ENCODE peak calls at places on chromosomes 13 and 19, in six cellular contexts. Y, X, L, W, P and J are unnamed samples. For H4K20me1, the result is how much of the 10 kb centered on the place peaks cover.

GRCh38 chr13:110676511-110677204 is 29.3 kb downstream of the CARS2 start:
- DNase-seq in P (no peak), W (no peak), X (no peak), Y (no peak), L (no peak), J (no peak)

GRCh38 chr13:94660695-94661324 is 51.5 kb downstream of the SOX21 start:
- DNase-seq in P (peak), X (no peak), W (peak), L (no peak), Y (peak), J (no peak)

GRCh38 chr13:31372454-31372853 is 172.7 kb downstream of the B3GLCT start:
- DNase-seq in L (no peak), W (no peak), P (no peak), Y (no peak), X (no peak), J (no peak)

GRCh38 chr19:46351241-46352041 is 4.6 kb downstream of the PPP5C start:
- DNase-seq in Y (peak), X (no peak), P (peak), W (no peak), L (no peak), J (peak)

GRCh38 chr19:45676851-45677263 is 8.8 kb downstream of the GIPR start:
- DNase-seq in W (no peak), Y (no peak), P (no peak), X (no peak), L (peak), J (no peak)

GRCh38 chr19:6260376-6260775 is 19.4 kb downstream of the MLLT1 start:
- DNase-seq in P (no peak), X (no peak), L (no peak), W (no peak), Y (no peak), J (no peak)

GRCh38 chr19:46201413-46202310 is 27.9 kb upstream of the IGFL1 start:
- DNase-seq in Y (peak), P (no peak), W (no peak), L (peak), X (no peak), J (no peak)

GRCh38 chr13:42233726-42234125 is 38.2 kb upstream of the AKAP11 start:
- DNase-seq in X (no peak), W (no peak), L (no peak), Y (no peak), P (no peak), J (no peak)

GRCh38 chr13:23578411-23579071 is 8.3 kb downstream of the TNFRSF19 start:
- DNase-seq in L (no peak), W (peak), Y (peak), P (peak), X (peak), J (no peak)

GRCh38 chr13:93708323-93709075 is 481.9 kb downstream of the GPC6 start:
- DNase-seq in Y (peak), W (no peak), L (no peak), X (no peak), P (no peak), J (no peak)

GRCh38 chr19:14473073-14473790 is 1.9 kb downstream of the PTGER1 start:
- DNase-seq in X (peak), P (no peak), W (peak), Y (no peak), L (no peak), J (no peak)

GRCh38 chr13:48496796-48497195 is 36.1 kb downstream of the RCBTB2 start:
- DNase-seq in P (no peak), L (no peak), X (no peak), W (no peak), Y (no peak), J (peak)

GRCh38 chr13:80340643-80341097 is 256 bp downstream of the SPRY2 start:
- DNase-seq in P (peak), Y (no peak), W (no peak), L (peak), X (no peak), J (peak)

GRCh38 chr13:84668637-84669036 is 786.4 kb upstream of the SLITRK1 start:
- DNase-seq in X (no peak), P (no peak), Y (no peak), L (no peak), W (no peak), J (no peak)

GRCh38 chr19:15396436-15396835 is 16.8 kb upstream of the AKAP8 start:
- DNase-seq in W (no peak), X (no peak), L (no peak), Y (no peak), P (no peak), J (no peak)

GRCh38 chr13:75469087-75469486 is 12.9 kb downstream of the TBC1D4 start:
- DNase-seq in P (no peak), Y (no peak), X (peak), L (no peak), W (no peak), J (no peak)

GRCh38 chr19:28066161-28066560 is 1146.8 kb downstream of the UQCRFS1 start:
- DNase-seq in P (no peak), W (no peak), Y (no peak), L (no peak), X (no peak), J (no peak)

GRCh38 chr19:4730740-4731171 is 7.1 kb upstream of the DPP9 start:
- DNase-seq in P (no peak), W (peak), Y (peak), L (no peak), X (peak), J (peak)

GRCh38 chr13:76921516-76921915 is 26.8 kb upstream of the ACOD1 start:
- DNase-seq in X (no peak), L (no peak), W (no peak), Y (peak), P (peak), J (no peak)

GRCh38 chr13:51501096-51501495 is 48.3 kb upstream of the INTS6 start:
- DNase-seq in Y (no peak), P (no peak), X (no peak), L (no peak), W (no peak), J (no peak)

GRCh38 chr19:45645631-45646344 is 6.6 kb upstream of the EML2 start:
- DNase-seq in X (peak), P (peak), Y (peak), L (peak), W (peak), J (peak)

GRCh38 chr19:15199652-15200574 is 882 bp downstream of the NOTCH3 start:
- DNase-seq in P (no peak), Y (peak), X (peak), W (peak), L (no peak), J (peak)

GRCh38 chr13:45714170-45714569 is 12.1 kb downstream of the CBY2 start:
- DNase-seq in Y (no peak), W (no peak), P (no peak), X (no peak), L (no peak), J (no peak)

GRCh38 chr19:12047868-12048267 is 4.9 kb downstream of the ZNF878 start:
- DNase-seq in W (no peak), L (no peak), Y (peak), X (no peak), P (no peak), J (no peak)

GRCh38 chr19:32287811-32288227 is 57.6 kb upstream of the ZNF507 start:
- DNase-seq in W (no peak), L (no peak), Y (peak), P (peak), X (peak), J (peak)

GRCh38 chr13:41004875-41005693 is 14.0 kb downstream of the ELF1 start:
- DNase-seq in P (no peak), L (no peak), W (no peak), Y (peak), X (no peak), J (peak)

GRCh38 chr19:49210901-49211451 is 53.4 kb downstream of the TRPM4 start:
- DNase-seq in P (no peak), L (no peak), X (no peak), Y (no peak), W (no peak), J (no peak)

GRCh38 chr13:99398916-99399622 is 91.9 kb upstream of the GPR183 start:
- DNase-seq in X (no peak), L (no peak), P (no peak), W (no peak), Y (no peak), J (no peak)

GRCh38 chr13:27379694-27380596 is 44.5 kb upstream of the GTF3A start:
- DNase-seq in L (peak), P (no peak), Y (peak), X (peak), W (peak), J (peak)

GRCh38 chr13:58574791-58575190 is 943.2 kb downstream of the PCDH17 start:
- DNase-seq in W (no peak), P (no peak), X (no peak), Y (no peak), L (no peak), J (no peak)

GRCh38 chr13:40974460-40975407 is 44.4 kb downstream of the ELF1 start:
- DNase-seq in X (peak), W (no peak), Y (peak), L (no peak), P (peak), J (peak)

GRCh38 chr13:43377955-43378354 is 354.6 kb downstream of the DNAJC15 start:
- DNase-seq in L (no peak), P (peak), W (no peak), Y (peak), X (no peak), J (no peak)

DNA sequence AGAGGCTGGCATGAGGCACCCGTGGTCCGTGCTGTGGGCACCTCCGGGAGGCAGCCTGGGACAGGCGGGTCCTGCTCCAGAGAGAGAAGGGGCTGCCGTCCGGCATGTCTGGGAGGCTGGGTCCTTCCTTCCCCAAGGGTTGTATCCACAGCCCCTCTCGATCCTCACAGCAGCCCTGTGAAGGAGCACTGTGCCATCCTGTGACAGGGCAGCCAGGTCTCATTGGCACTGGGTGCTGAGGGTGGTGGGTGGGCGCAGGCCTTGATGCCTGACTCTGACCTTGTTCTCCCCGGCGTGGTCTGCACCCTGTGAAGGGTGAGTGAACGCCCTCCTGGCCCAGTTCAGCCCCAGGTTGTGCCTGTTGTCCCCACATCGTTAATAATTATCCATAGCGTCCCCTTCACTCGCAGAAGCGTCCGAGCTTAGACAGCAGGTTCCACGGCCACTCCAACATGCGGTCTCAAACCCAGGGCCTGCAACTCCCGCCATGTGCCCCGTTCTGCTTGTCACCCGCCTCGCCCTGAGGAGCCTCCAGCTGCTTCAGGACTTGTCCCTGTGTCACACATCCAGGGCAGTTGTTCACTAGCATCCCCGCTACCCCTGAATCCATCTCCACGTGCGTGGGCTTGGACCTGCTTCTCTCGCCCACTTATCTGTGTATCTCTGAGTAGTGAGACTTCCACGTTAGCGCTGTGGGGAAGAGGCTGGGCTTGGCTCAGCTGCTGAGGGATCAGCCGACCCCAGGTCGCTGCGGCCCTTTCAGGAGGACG is 10.6 kb downstream of the ATP11A start:
- DNase-seq in Y (no peak), P (no peak), X (peak), W (no peak), L (no peak), J (no peak)
- H4K20me1 ChIP-seq in Y (under half), P (under half), X (under half), W (under half), L (under half), J (half or more)

DNA sequence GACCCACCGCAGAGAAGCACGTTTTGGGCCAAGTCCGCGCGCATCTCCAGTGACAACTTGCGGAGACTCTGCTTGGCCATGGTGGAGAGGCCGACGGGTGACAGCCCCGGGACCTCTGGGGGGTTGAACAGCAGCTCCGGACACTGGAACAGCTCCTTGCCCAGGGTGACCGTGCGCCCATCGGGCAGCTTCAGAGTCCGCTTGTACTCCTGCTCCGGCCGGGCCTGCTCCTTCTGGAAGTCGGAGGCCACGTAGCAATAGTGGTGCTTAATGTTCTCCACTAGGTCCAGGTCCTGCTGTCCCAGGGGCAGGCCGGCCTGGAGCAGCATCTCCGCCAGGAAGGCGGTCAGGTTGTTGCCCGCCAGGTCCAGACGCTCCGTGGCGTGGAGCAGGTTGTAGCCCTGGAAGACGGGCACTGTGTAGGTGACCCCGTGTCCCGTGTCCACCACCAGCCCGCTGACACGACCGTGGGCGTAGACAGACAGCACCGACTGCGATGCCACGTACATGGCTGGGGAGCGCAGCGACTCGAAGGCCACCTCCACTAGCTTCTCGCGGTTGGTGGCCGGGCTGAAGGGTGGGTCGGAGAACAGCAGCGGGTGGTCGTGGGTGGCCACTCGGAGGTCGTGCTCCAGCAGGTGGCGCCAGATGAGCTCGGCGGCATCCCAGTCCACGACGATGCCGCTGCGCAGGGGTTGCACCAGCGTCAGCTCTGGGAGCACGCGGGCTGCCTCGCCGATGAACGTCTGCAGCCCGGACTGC is 743 bp downstream of the ACTL9 start:
- DNase-seq in P (no peak), X (peak), Y (no peak), L (no peak), W (peak), J (peak)
- TF ChIP-seq CTCF in P (no peak), X (peak), Y (peak), L (no peak), W (peak), J (peak)

GRCh38 chr19:35533822-35534521 is 716 bp downstream of the GAPDHS start:
- DNase-seq in P (no peak), Y (no peak), L (no peak), W (no peak), X (peak), J (no peak)

GRCh38 chr19:35539314-35539713 is 6.1 kb downstream of the GAPDHS start:
- DNase-seq in L (no peak), W (no peak), X (no peak), P (no peak), Y (no peak), J (no peak)

GRCh38 chr19:35533201-35533821 is at the start of gene GAPDHS:
- DNase-seq in Y (no peak), P (no peak), X (no peak), L (no peak), W (peak), J (no peak)

GRCh38 chr19:35531291-35531690 is 2.0 kb upstream of the GAPDHS start:
- DNase-seq in W (no peak), X (no peak), L (peak), Y (peak), P (no peak), J (no peak)

GRCh38 chr19:35534803-35535480 is 1.7 kb downstream of the GAPDHS start:
- DNase-seq in Y (no peak), L (no peak), W (no peak), P (no peak), X (no peak), J (no peak)
- H4K20me1 ChIP-seq in Y (under half), L (under half), W (under half), P (under half), X (under half), J (under half)

DNA sequence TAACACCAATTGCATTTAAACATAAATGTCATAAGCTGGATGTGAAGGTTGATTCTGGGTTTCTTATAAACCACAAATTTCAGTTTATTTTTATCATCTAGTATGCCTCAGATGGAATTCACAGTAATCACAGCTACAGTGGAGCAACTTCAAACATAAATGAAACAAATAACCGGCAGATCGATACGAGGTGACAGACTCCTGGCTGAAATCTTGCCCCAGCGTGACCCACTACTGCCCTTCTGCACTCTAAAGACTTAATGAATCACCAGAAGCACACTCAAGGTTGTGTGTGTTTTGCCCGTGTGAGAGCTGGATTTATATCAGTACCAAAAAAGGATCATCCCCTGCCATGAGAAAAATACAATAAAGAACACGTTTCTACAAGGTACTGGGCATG is 161.7 kb downstream of the KLF12 start:
- DNase-seq in L (no peak), Y (no peak), X (no peak), P (no peak), W (no peak), J (no peak)
- TF ChIP-seq CTCF in L (no peak), Y (no peak), X (no peak), P (no peak), W (no peak), J (no peak)

GRCh38 chr19:2548966-2549365 is 73.0 kb downstream of the GADD45B start:
- DNase-seq in P (no peak), W (no peak), Y (no peak), X (no peak), L (no peak), J (no peak)
- H4K20me1 ChIP-seq in P (under half), W (under half), Y (under half), X (under half), L (under half), J (under half)

GRCh38 chr19:10808937-10809655 is 26.9 kb downstream of the TMED1 start:
- DNase-seq in L (peak), W (no peak), Y (peak), P (peak), X (no peak), J (no peak)
- TF ChIP-seq CTCF in L (no peak), W (no peak), Y (no peak), P (no peak), X (no peak), J (no peak)

GRCh38 chr19:16605115-16605514 is 22.9 kb downstream of the MED26 start:
- DNase-seq in X (no peak), P (no peak), L (no peak), W (no peak), Y (no peak), J (no peak)
- H4K20me1 ChIP-seq in X (under half), P (half or more), L (half or more), W (half or more), Y (half or more), J (half or more)

GRCh38 chr13:113121928-113122420 is 625 bp upstream of the F10 start:
- DNase-seq in L (no peak), Y (no peak), W (peak), P (no peak), X (peak), J (no peak)

GRCh38 chr13:113123226-113124150 is 889 bp downstream of the F10 start:
- DNase-seq in W (peak), P (no peak), L (no peak), X (peak), Y (no peak), J (no peak)

GRCh38 chr13:113124211-113125025 is 1.8 kb downstream of the F10 start:
- DNase-seq in X (no peak), L (no peak), P (no peak), Y (no peak), W (no peak), J (no peak)

GRCh38 chr13:113121183-113121927 is 1.2 kb upstream of the F10 start:
- DNase-seq in Y (no peak), L (no peak), W (no peak), X (no peak), P (no peak), J (no peak)

GRCh38 chr13:113122571-113123225 is at the start of gene F10:
- DNase-seq in W (peak), L (no peak), P (no peak), X (peak), Y (no peak), J (no peak)
- TF ChIP-seq CTCF in W (no peak), L (no peak), P (no peak), X (no peak), Y (no peak), J (no peak)